ENCODE peak calls at places on chromosomes 1 and 21, in nine cellular contexts. N, I, O, W, A, S, X, L and D are unnamed samples.

GRCh38 chr1:51661081-51661518 is 44.2 kb downstream of the OSBPL9 start:
- DNase-seq in N (peak), I (no peak), O (no peak), W (no peak), A (no peak), S (peak), X (no peak), L (no peak), D (no peak)

GRCh38 chr1:18908911-18909771 is 6.8 kb upstream of the ALDH4A1 start:
- DNase-seq in N (no peak), I (no peak), O (no peak), W (no peak), A (no peak), S (no peak), X (no peak), L (no peak), D (no peak)

GRCh38 chr1:65003316-65003664 is 36.9 kb upstream of the JAK1 start:
- DNase-seq in N (no peak), I (no peak), O (no peak), W (no peak), A (no peak), S (no peak), X (no peak), L (no peak), D (no peak)

GRCh38 chr1:180724055-180724454 is 92.2 kb downstream of the XPR1 start:
- DNase-seq in N (no peak), I (no peak), O (no peak), W (no peak), A (no peak), S (no peak), X (no peak), L (no peak), D (no peak)

GRCh38 chr1:68442006-68442405 is 7.7 kb downstream of the RPE65 start:
- DNase-seq in N (no peak), I (no peak), O (no peak), W (no peak), A (no peak), S (no peak), X (no peak), L (no peak), D (no peak)

GRCh38 chr1:38953433-38953860 is 11.8 kb upstream of the RHBDL2 start:
- DNase-seq in N (no peak), I (peak), O (no peak), W (no peak), A (no peak), S (no peak), X (no peak), L (no peak), D (no peak)

GRCh38 chr21:44869860-44870747 is 3.4 kb downstream of the PTTG1IP start:
- DNase-seq in N (peak), I (no peak), O (no peak), W (peak), A (no peak), S (peak), X (peak), L (peak), D (no peak)

GRCh38 chr21:45997495-45998275 is 16.1 kb downstream of the COL6A1 start:
- DNase-seq in N (no peak), I (no peak), O (peak), W (no peak), A (peak), S (no peak), X (peak), L (no peak), D (no peak)

GRCh38 chr1:232726048-232726779 is 79.0 kb upstream of the MAP10 start:
- DNase-seq in N (peak), I (no peak), O (no peak), W (no peak), A (no peak), S (peak), X (no peak), L (no peak), D (no peak)

GRCh38 chr1:174954686-174955669 is 44.8 kb upstream of the CACYBP start:
- DNase-seq in N (no peak), I (no peak), O (no peak), W (no peak), A (no peak), S (no peak), X (no peak), L (no peak), D (no peak)

GRCh38 chr1:169288011-169288414 is 79.6 kb downstream of the NME7 start:
- DNase-seq in N (peak), I (no peak), O (no peak), W (no peak), A (no peak), S (peak), X (no peak), L (no peak), D (no peak)

GRCh38 chr21:36976882-36977651 is 10.6 kb upstream of the HLCS start:
- DNase-seq in N (peak), I (peak), O (no peak), W (no peak), A (no peak), S (peak), X (no peak), L (no peak), D (no peak)

GRCh38 chr1:39076799-39077148 is 50.6 kb downstream of the NDUFS5 start:
- DNase-seq in N (no peak), I (no peak), O (no peak), W (no peak), A (no peak), S (no peak), X (no peak), L (no peak), D (no peak)

GRCh38 chr1:99268021-99268420 is 3.7 kb downstream of the PLPPR4 start:
- DNase-seq in N (no peak), I (no peak), O (no peak), W (no peak), A (no peak), S (no peak), X (no peak), L (no peak), D (no peak)

GRCh38 chr1:46491500-46492268 is 2.0 kb downstream of the DMBX1 start:
- DNase-seq in N (no peak), I (no peak), O (no peak), W (no peak), A (no peak), S (no peak), X (no peak), L (no peak), D (no peak)

GRCh38 chr1:229147086-229147485 is 123.8 kb upstream of the RAB4A start:
- DNase-seq in N (no peak), I (peak), O (no peak), W (no peak), A (no peak), S (no peak), X (no peak), L (no peak), D (no peak)

GRCh38 chr21:42648606-42649005 is 4.8 kb upstream of the PDE9A start:
- DNase-seq in N (no peak), I (no peak), O (no peak), W (no peak), A (no peak), S (no peak), X (peak), L (no peak), D (no peak)

GRCh38 chr1:46589529-46589928 is 14.5 kb downstream of the MKNK1 start:
- DNase-seq in N (no peak), I (no peak), O (no peak), W (no peak), A (no peak), S (no peak), X (no peak), L (no peak), D (no peak)

GRCh38 chr1:38117444-38117887 is 70.9 kb upstream of the POU3F1 start:
- DNase-seq in N (no peak), I (peak), O (no peak), W (no peak), A (no peak), S (no peak), X (no peak), L (no peak), D (no peak)

GRCh38 chr1:162023547-162024501 is at the start of gene OLFML2B:
- DNase-seq in N (peak), I (peak), O (peak), W (no peak), A (peak), S (peak), X (peak), L (peak), D (no peak)

GRCh38 chr1:201353186-201353940 is 24.1 kb downstream of the TNNT2 start:
- DNase-seq in N (no peak), I (no peak), O (no peak), W (no peak), A (peak), S (no peak), X (peak), L (no peak), D (no peak)

GRCh38 chr1:173525936-173526335 is 48.8 kb downstream of the PRDX6 start:
- DNase-seq in N (no peak), I (no peak), O (no peak), W (no peak), A (no peak), S (no peak), X (no peak), L (no peak), D (no peak)

GRCh38 chr1:3685906-3686305 is 33.6 kb downstream of the TP73 start:
- DNase-seq in N (no peak), I (no peak), O (no peak), W (no peak), A (no peak), S (no peak), X (no peak), L (no peak), D (no peak)

GRCh38 chr1:218299416-218299815 is 14.3 kb downstream of the RRP15 start:
- DNase-seq in N (peak), I (no peak), O (no peak), W (no peak), A (no peak), S (peak), X (no peak), L (no peak), D (no peak)

GRCh38 chr1:230105754-230106625 is 39.0 kb downstream of the GALNT2 start:
- DNase-seq in N (peak), I (no peak), O (no peak), W (no peak), A (no peak), S (peak), X (no peak), L (no peak), D (no peak)

GRCh38 chr1:9473032-9473792 is 66.1 kb upstream of the SLC25A33 start:
- DNase-seq in N (peak), I (peak), O (peak), W (no peak), A (peak), S (peak), X (peak), L (peak), D (no peak)

GRCh38 chr1:55289614-55290013 is 74.5 kb upstream of the USP24 start:
- DNase-seq in N (no peak), I (peak), O (no peak), W (no peak), A (no peak), S (no peak), X (no peak), L (no peak), D (no peak)

GRCh38 chr1:98034505-98034904 is 113.7 kb upstream of the DPYD start:
- DNase-seq in N (no peak), I (no peak), O (no peak), W (no peak), A (no peak), S (peak), X (no peak), L (no peak), D (no peak)

GRCh38 chr1:168906367-168906766 is 177.4 kb upstream of the DPT start:
- DNase-seq in N (no peak), I (no peak), O (no peak), W (no peak), A (no peak), S (no peak), X (no peak), L (no peak), D (no peak)

GRCh38 chr1:56758135-56758534 is 61.1 kb downstream of the FYB2 start:
- DNase-seq in N (no peak), I (peak), O (no peak), W (no peak), A (peak), S (no peak), X (peak), L (peak), D (no peak)

GRCh38 chr1:56508523-56508983 is 70.8 kb downstream of the PLPP3 start:
- DNase-seq in N (peak), I (no peak), O (no peak), W (no peak), A (peak), S (no peak), X (peak), L (peak), D (no peak)

GRCh38 chr1:7376676-7377075 is 394.4 kb upstream of the VAMP3 start:
- DNase-seq in N (no peak), I (no peak), O (no peak), W (no peak), A (no peak), S (no peak), X (no peak), L (no peak), D (peak)

GRCh38 chr21:31343680-31344480 is at the start of gene TIAM1:
- DNase-seq in N (peak), I (peak), O (no peak), W (no peak), A (peak), S (peak), X (peak), L (peak), D (peak)

GRCh38 chr1:232279909-232280308 is 350.0 kb downstream of the SIPA1L2 start:
- DNase-seq in N (no peak), I (no peak), O (no peak), W (no peak), A (no peak), S (no peak), X (no peak), L (no peak), D (no peak)

GRCh38 chr1:164630626-164631396 is 71.8 kb downstream of the PBX1 start:
- DNase-seq in N (no peak), I (no peak), O (no peak), W (no peak), A (no peak), S (no peak), X (no peak), L (no peak), D (no peak)

GRCh38 chr1:117038236-117038635 is 21.9 kb upstream of the TTF2 start:
- DNase-seq in N (no peak), I (no peak), O (no peak), W (no peak), A (no peak), S (no peak), X (no peak), L (no peak), D (peak)
- H3K4me3 ChIP-seq in N (no peak), I (no peak), O (no peak), W (no peak), A (no peak), S (no peak), X (no peak), L (no peak), D (no peak)

DNA sequence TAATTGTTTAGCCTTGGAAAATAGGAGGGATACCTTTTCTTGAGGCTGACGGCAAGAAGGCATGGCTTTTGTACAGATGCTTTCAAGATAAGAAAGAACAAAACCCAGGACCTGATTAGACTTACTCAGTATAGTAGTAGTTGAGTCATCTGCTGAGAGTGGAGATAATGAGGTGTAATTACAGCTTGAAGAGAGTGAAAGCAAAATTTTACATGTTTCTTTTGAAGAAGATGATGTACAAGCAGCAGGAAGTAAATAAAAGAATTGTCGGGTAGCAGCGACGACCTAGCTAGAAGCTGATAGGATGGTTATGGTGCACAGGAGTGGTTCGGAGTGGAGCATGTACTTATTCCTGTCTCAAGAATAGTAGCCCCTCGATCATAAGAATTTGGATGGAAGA is 6.6 kb downstream of the ANGPTL1 start:
- DNase-seq in N (no peak), I (no peak), O (no peak), W (no peak), A (no peak), S (no peak), X (no peak), L (no peak), D (no peak)
- H3K4me3 ChIP-seq in N (peak), I (no peak), O (peak), W (no peak), A (no peak), S (no peak), X (no peak), L (peak), D (no peak)

GRCh38 chr1:110964400-110964903 is 730 bp upstream of the LRIF1 start:
- DNase-seq in N (no peak), I (no peak), O (no peak), W (no peak), A (no peak), S (no peak), X (no peak), L (no peak), D (no peak)

GRCh38 chr1:110963666-110964399 is at the start of gene LRIF1:
- DNase-seq in N (peak), I (peak), O (peak), W (peak), A (peak), S (peak), X (peak), L (peak), D (peak)

GRCh38 chr1:110960777-110961420 is 2.8 kb downstream of the LRIF1 start:
- DNase-seq in N (no peak), I (no peak), O (no peak), W (no peak), A (no peak), S (no peak), X (no peak), L (no peak), D (no peak)

GRCh38 chr1:110962892-110963665 is 643 bp downstream of the LRIF1 start:
- DNase-seq in N (peak), I (peak), O (peak), W (no peak), A (peak), S (peak), X (peak), L (peak), D (no peak)

GRCh38 chr1:110961902-110962301 is 1.8 kb downstream of the LRIF1 start:
- DNase-seq in N (no peak), I (no peak), O (no peak), W (no peak), A (no peak), S (no peak), X (no peak), L (no peak), D (no peak)
- H3K4me3 ChIP-seq in N (peak), I (no peak), O (no peak), W (no peak), A (peak), S (no peak), X (no peak), L (peak), D (no peak)

DNA sequence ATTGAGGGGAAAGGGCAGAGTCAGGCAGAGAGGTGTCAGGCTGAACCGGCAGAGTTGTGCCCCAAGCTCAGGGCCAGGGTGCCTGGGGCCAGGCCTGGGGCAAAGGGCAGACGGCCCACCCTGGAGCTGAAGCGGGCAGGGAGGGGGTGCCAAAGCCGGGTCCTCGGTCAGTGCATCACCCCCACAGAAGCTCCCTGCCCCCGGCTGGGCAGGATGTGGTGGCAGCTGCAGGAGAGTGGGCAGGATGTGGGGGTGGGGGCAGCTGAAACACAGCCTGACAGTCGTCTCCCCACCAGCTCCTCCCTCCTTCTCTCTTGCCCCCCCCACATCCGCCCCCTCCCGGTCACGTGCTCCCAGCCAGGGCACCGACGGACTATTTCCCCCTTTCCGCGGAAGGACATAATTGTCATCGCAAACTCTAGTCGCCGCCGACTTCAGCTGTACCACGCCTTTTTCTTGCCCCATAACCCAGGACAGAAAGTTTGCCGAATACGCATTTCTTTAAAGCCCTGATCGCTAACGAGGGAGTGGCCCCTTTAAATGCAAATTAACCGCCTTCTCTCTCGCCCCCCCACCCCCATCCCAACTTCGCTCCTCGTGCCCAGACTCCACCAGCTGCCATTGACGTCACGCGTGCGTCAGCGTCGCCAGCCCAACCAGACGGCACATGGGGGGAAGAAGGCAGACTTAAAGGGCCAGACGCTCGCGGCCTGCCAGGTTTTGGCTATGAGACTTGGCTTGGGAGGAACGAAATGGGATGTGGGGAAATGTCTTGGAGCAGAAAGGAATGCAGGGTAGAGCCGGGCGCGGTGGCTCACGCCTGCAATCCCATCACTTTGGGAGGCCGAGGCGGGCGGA is 4.5 kb upstream of the MEF2D start:
- DNase-seq in N (peak), I (peak), O (peak), W (peak), A (peak), S (peak), X (peak), L (peak), D (peak)
- H3K4me3 ChIP-seq in N (peak), I (peak), O (peak), W (peak), A (peak), S (peak), X (peak), L (peak), D (peak)

DNA sequence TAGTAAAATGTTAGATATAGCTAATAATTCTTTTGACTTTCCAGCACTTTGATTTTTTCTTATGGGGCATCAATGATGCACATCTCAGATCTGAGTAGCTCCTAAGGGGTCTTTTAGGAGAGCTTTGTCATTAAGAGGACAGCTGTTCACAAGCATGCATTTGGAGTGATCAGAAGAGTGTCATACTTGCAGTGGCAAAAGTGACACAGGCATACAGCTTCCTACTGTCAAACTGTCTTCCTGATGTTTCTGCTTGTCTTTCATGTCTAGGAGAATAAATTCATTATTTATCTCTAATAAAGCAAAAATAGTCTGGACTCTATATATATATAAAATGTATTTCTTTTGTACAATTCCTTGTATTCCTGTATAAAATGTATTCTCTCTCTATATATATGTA is 273.0 kb downstream of the PAPPA2 start:
- DNase-seq in N (no peak), I (no peak), O (no peak), W (no peak), A (no peak), S (no peak), X (no peak), L (no peak), D (no peak)
- H3K4me3 ChIP-seq in N (no peak), I (no peak), O (no peak), W (no peak), A (no peak), S (no peak), X (no peak), L (no peak), D (no peak)

DNA sequence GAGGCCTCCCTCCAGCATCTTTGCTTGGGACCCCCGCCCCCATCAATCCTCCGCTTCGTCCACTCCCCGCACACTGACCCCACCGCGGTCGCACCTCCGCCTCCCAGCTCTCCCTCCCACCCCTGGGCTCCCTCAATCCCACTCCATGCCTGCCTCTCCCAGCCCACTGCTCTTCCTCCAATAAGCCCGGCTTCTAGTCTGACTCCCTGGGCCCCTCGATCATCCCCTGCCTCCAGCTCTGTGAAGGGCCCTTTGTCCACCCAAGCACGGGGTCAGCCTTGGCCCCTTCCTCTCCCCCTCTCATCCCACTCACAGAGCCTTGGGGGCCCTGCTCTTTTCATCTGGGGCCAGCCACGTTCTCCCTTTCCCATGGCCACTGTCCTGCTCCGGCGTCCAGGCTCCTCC is 1.5 kb upstream of the TMEM200B start:
- DNase-seq in N (no peak), I (no peak), O (no peak), W (no peak), A (no peak), S (no peak), X (no peak), L (no peak), D (no peak)
- H3K4me3 ChIP-seq in N (peak), I (peak), O (peak), W (peak), A (peak), S (peak), X (peak), L (peak), D (peak)